ENCODE peak calls at places on chromosomes 12 and 14, in seven cellular contexts. One of them, this sample, is unnamed.

GRCh38 chr14:82488473-82488872 is 954.8 kb upstream of the SEL1L start:
- DNase-seq in GM23338: no peak
- DNase-seq in fibroblast of lung: no peak
- DNase-seq in heart right ventricle: no peak
- DNase-seq in keratinocyte: no peak
- DNase-seq in uterus: no peak
- DNase-seq in H1: no peak
- DNase-seq in this sample: no peak

GRCh38 chr14:90733139-90733808 is 83.0 kb downstream of the TTC7B start:
- DNase-seq in GM23338: no peak
- DNase-seq in fibroblast of lung: no peak
- DNase-seq in heart right ventricle: no peak
- DNase-seq in keratinocyte: no peak
- DNase-seq in uterus: no peak
- DNase-seq in H1: peak
- DNase-seq in this sample: no peak

GRCh38 chr14:105466491-105467248 is 8.0 kb upstream of the CRIP2 start:
- DNase-seq in GM23338: no peak
- DNase-seq in fibroblast of lung: no peak
- DNase-seq in heart right ventricle: peak
- DNase-seq in keratinocyte: no peak
- DNase-seq in uterus: no peak
- DNase-seq in H1: no peak
- DNase-seq in this sample: no peak

GRCh38 chr12:19530631-19531020 is 91.3 kb downstream of the AEBP2 start:
- DNase-seq in GM23338: no peak
- DNase-seq in fibroblast of lung: peak
- DNase-seq in heart right ventricle: no peak
- DNase-seq in keratinocyte: no peak
- DNase-seq in uterus: no peak
- DNase-seq in H1: no peak
- DNase-seq in this sample: no peak

GRCh38 chr14:24369907-24370687 is 2.1 kb downstream of the NFATC4 start:
- DNase-seq in GM23338: no peak
- DNase-seq in fibroblast of lung: no peak
- DNase-seq in heart right ventricle: no peak
- DNase-seq in keratinocyte: no peak
- DNase-seq in uterus: no peak
- DNase-seq in H1: no peak
- DNase-seq in this sample: no peak

GRCh38 chr12:100234166-100234565 is 32.7 kb downstream of the DEPDC4 start:
- DNase-seq in GM23338: peak
- DNase-seq in fibroblast of lung: peak
- DNase-seq in heart right ventricle: peak
- DNase-seq in keratinocyte: no peak
- DNase-seq in uterus: no peak
- DNase-seq in H1: no peak
- DNase-seq in this sample: no peak

GRCh38 chr14:45057349-45057748 is 26.6 kb upstream of the PRPF39 start:
- DNase-seq in GM23338: no peak
- DNase-seq in fibroblast of lung: no peak
- DNase-seq in heart right ventricle: no peak
- DNase-seq in keratinocyte: no peak
- DNase-seq in uterus: no peak
- DNase-seq in H1: no peak
- DNase-seq in this sample: no peak

GRCh38 chr12:39332661-39333175 is 110.2 kb downstream of the KIF21A start:
- DNase-seq in GM23338: no peak
- DNase-seq in fibroblast of lung: no peak
- DNase-seq in heart right ventricle: no peak
- DNase-seq in keratinocyte: no peak
- DNase-seq in uterus: no peak
- DNase-seq in H1: no peak
- DNase-seq in this sample: no peak

GRCh38 chr12:98156697-98157096 is 358.7 kb upstream of the TMPO start:
- DNase-seq in GM23338: no peak
- DNase-seq in fibroblast of lung: no peak
- DNase-seq in heart right ventricle: no peak
- DNase-seq in keratinocyte: no peak
- DNase-seq in uterus: no peak
- DNase-seq in H1: no peak
- DNase-seq in this sample: no peak

GRCh38 chr12:124388679-124389536 is 94.0 kb downstream of the RFLNA start:
- DNase-seq in GM23338: peak
- DNase-seq in fibroblast of lung: peak
- DNase-seq in heart right ventricle: peak
- DNase-seq in keratinocyte: no peak
- DNase-seq in uterus: peak
- DNase-seq in H1: peak
- DNase-seq in this sample: peak

GRCh38 chr14:24342889-24343288 is 3.1 kb upstream of the RIPK3 start:
- DNase-seq in GM23338: no peak
- DNase-seq in fibroblast of lung: no peak
- DNase-seq in heart right ventricle: no peak
- DNase-seq in keratinocyte: no peak
- DNase-seq in uterus: no peak
- DNase-seq in H1: no peak
- DNase-seq in this sample: no peak

GRCh38 chr14:38605193-38606114 is 349.6 kb upstream of the CLEC14A start:
- DNase-seq in GM23338: peak
- DNase-seq in fibroblast of lung: peak
- DNase-seq in heart right ventricle: no peak
- DNase-seq in keratinocyte: no peak
- DNase-seq in uterus: no peak
- DNase-seq in H1: no peak
- DNase-seq in this sample: no peak

GRCh38 chr12:96034631-96035282 is 630 bp downstream of the LTA4H start:
- DNase-seq in GM23338: peak
- DNase-seq in fibroblast of lung: peak
- DNase-seq in heart right ventricle: no peak
- DNase-seq in keratinocyte: no peak
- DNase-seq in uterus: peak
- DNase-seq in H1: no peak
- DNase-seq in this sample: no peak

GRCh38 chr12:111298583-111299436 is 70.1 kb downstream of the PHETA1 start:
- DNase-seq in GM23338: peak
- DNase-seq in fibroblast of lung: peak
- DNase-seq in heart right ventricle: peak
- DNase-seq in keratinocyte: no peak
- DNase-seq in uterus: no peak
- DNase-seq in H1: peak
- DNase-seq in this sample: no peak

GRCh38 chr12:12194206-12194605 is 72.6 kb downstream of the LRP6 start:
- DNase-seq in GM23338: no peak
- DNase-seq in fibroblast of lung: peak
- DNase-seq in heart right ventricle: no peak
- DNase-seq in keratinocyte: no peak
- DNase-seq in uterus: no peak
- DNase-seq in H1: no peak
- DNase-seq in this sample: no peak

GRCh38 chr12:108277613-108278012 is 61.5 kb downstream of the CMKLR1 start:
- DNase-seq in GM23338: no peak
- DNase-seq in fibroblast of lung: no peak
- DNase-seq in heart right ventricle: no peak
- DNase-seq in keratinocyte: no peak
- DNase-seq in uterus: no peak
- DNase-seq in H1: no peak
- DNase-seq in this sample: no peak

GRCh38 chr14:22391908-22392307 is 197.1 kb downstream of the DAD1 start:
- DNase-seq in GM23338: peak
- DNase-seq in fibroblast of lung: peak
- DNase-seq in heart right ventricle: peak
- DNase-seq in keratinocyte: no peak
- DNase-seq in uterus: peak
- DNase-seq in H1: no peak
- DNase-seq in this sample: no peak

GRCh38 chr12:26188641-26189040 is 6.7 kb upstream of the SSPN start:
- DNase-seq in GM23338: no peak
- DNase-seq in fibroblast of lung: peak
- DNase-seq in heart right ventricle: no peak
- DNase-seq in keratinocyte: no peak
- DNase-seq in uterus: no peak
- DNase-seq in H1: no peak
- DNase-seq in this sample: no peak

GRCh38 chr12:26187014-26187413 is 8.4 kb upstream of the SSPN start:
- DNase-seq in GM23338: no peak
- DNase-seq in fibroblast of lung: no peak
- DNase-seq in heart right ventricle: no peak
- DNase-seq in keratinocyte: peak
- DNase-seq in uterus: no peak
- DNase-seq in H1: no peak
- DNase-seq in this sample: no peak

GRCh38 chr12:26188132-26188531 is 7.2 kb upstream of the SSPN start:
- DNase-seq in GM23338: no peak
- DNase-seq in fibroblast of lung: peak
- DNase-seq in heart right ventricle: no peak
- DNase-seq in keratinocyte: no peak
- DNase-seq in uterus: no peak
- DNase-seq in H1: no peak
- DNase-seq in this sample: no peak

GRCh38 chr12:26185532-26186320 is 9.6 kb upstream of the SSPN start:
- DNase-seq in GM23338: peak
- DNase-seq in fibroblast of lung: no peak
- DNase-seq in heart right ventricle: no peak
- DNase-seq in keratinocyte: peak
- DNase-seq in uterus: no peak
- DNase-seq in H1: no peak
- DNase-seq in this sample: no peak

GRCh38 chr12:26187429-26187828 is 7.9 kb upstream of the SSPN start:
- DNase-seq in GM23338: peak
- DNase-seq in fibroblast of lung: no peak
- DNase-seq in heart right ventricle: no peak
- DNase-seq in keratinocyte: no peak
- DNase-seq in uterus: no peak
- DNase-seq in H1: no peak
- DNase-seq in this sample: no peak
- TF ChIP-seq CTCF in GM23338: peak
- TF ChIP-seq CTCF in fibroblast of lung: no peak
- TF ChIP-seq CTCF in heart right ventricle: no peak
- TF ChIP-seq CTCF in keratinocyte: peak
- TF ChIP-seq CTCF in uterus: no peak
- TF ChIP-seq CTCF in H1: peak
- TF ChIP-seq CTCF in this sample: no peak

GRCh38 chr12:121578230-121579189 is 2.3 kb downstream of the KDM2B start:
- DNase-seq in GM23338: peak
- DNase-seq in fibroblast of lung: peak
- DNase-seq in heart right ventricle: no peak
- DNase-seq in keratinocyte: no peak
- DNase-seq in uterus: peak
- DNase-seq in H1: peak
- DNase-seq in this sample: peak

GRCh38 chr12:121576851-121577391 is 3.9 kb downstream of the KDM2B start:
- DNase-seq in GM23338: peak
- DNase-seq in fibroblast of lung: peak
- DNase-seq in heart right ventricle: no peak
- DNase-seq in keratinocyte: no peak
- DNase-seq in uterus: peak
- DNase-seq in H1: peak
- DNase-seq in this sample: no peak

GRCh38 chr12:121579190-121579791 is 1.5 kb downstream of the KDM2B start:
- DNase-seq in GM23338: peak
- DNase-seq in fibroblast of lung: no peak
- DNase-seq in heart right ventricle: no peak
- DNase-seq in keratinocyte: no peak
- DNase-seq in uterus: peak
- DNase-seq in H1: peak
- DNase-seq in this sample: peak

GRCh38 chr12:121575952-121576615 is 4.7 kb downstream of the KDM2B start:
- DNase-seq in GM23338: no peak
- DNase-seq in fibroblast of lung: no peak
- DNase-seq in heart right ventricle: no peak
- DNase-seq in keratinocyte: no peak
- DNase-seq in uterus: no peak
- DNase-seq in H1: no peak
- DNase-seq in this sample: no peak

DNA sequence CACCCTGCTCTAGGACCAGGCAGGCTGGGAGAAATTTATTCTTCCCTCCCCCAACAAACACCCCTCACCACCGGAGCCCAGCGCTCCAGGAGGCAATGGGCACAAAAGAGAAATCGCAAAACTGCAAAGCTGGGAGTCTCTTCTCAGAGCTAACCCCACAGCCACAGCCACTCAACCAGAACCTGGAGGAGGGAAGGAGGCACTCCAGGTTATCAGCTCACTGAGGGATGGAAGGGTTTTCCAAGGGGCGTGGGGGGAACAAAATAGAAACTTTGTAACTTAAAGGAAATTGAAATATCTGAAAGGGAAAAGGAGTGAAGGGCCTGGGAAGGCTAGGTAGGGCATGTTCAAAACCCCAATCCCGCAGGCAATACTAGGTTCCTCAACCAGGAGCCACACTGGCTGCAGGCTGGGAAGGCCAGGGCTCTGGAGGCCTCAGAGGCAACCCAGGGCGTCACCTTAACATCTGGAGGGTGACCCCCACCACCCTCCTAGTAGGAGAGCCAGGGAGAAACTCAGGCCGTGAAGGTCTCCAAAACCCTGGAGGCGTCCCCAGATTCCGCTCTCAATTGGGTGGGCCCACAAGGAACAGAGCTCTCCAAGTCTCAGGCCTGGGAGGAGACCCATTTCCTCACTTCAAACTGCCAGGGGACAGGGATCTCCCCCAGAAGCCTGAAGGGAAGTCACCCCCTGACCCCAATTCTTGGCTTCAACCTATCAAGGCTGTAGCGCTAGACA is 3.2 kb downstream of the KDM2B start:
- DNase-seq in GM23338: peak
- DNase-seq in fibroblast of lung: no peak
- DNase-seq in heart right ventricle: no peak
- DNase-seq in keratinocyte: no peak
- DNase-seq in uterus: no peak
- DNase-seq in H1: peak
- DNase-seq in this sample: no peak
- H3K27ac ChIP-seq in GM23338: peak
- H3K27ac ChIP-seq in fibroblast of lung: peak
- H3K27ac ChIP-seq in heart right ventricle: peak
- H3K27ac ChIP-seq in keratinocyte: peak
- H3K27ac ChIP-seq in uterus: peak
- H3K27ac ChIP-seq in H1: peak
- H3K27ac ChIP-seq in this sample: peak

DNA sequence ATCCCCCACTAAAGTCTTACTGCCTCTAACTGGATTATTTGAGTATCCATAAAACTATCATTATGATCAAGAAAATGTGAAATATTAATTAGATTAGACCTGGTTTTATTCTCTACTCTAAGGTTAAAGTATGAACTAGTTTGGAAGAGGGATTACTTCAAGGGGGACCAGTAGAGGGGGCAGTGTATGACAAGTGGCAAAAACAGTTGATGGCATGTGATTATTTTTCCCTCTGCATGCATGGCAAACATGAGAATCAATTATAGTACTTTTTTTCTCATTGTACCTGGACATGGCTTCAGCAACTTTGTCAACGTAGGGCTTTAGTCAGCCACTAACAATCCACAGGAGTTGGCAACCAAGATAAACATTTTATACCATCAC is 145.0 kb upstream of the SLC38A2 start:
- DNase-seq in GM23338: no peak
- DNase-seq in fibroblast of lung: no peak
- DNase-seq in heart right ventricle: no peak
- DNase-seq in keratinocyte: no peak
- DNase-seq in uterus: no peak
- DNase-seq in H1: no peak
- DNase-seq in this sample: no peak
- TF ChIP-seq CTCF in GM23338: peak
- TF ChIP-seq CTCF in fibroblast of lung: no peak
- TF ChIP-seq CTCF in heart right ventricle: no peak
- TF ChIP-seq CTCF in keratinocyte: peak
- TF ChIP-seq CTCF in uterus: no peak
- TF ChIP-seq CTCF in H1: peak
- TF ChIP-seq CTCF in this sample: no peak

GRCh38 chr12:5333096-5333495 is 98.8 kb upstream of the NTF3 start:
- DNase-seq in GM23338: no peak
- DNase-seq in fibroblast of lung: no peak
- DNase-seq in heart right ventricle: peak
- DNase-seq in keratinocyte: no peak
- DNase-seq in uterus: no peak
- DNase-seq in H1: no peak
- DNase-seq in this sample: no peak
- H3K27ac ChIP-seq in GM23338: no peak
- H3K27ac ChIP-seq in fibroblast of lung: no peak
- H3K27ac ChIP-seq in heart right ventricle: no peak
- H3K27ac ChIP-seq in keratinocyte: no peak
- H3K27ac ChIP-seq in uterus: no peak
- H3K27ac ChIP-seq in H1: no peak
- H3K27ac ChIP-seq in this sample: no peak